ENCODE peak calls at places on chromosomes 13 and 19, in four cellular contexts. One of them, this sample, is unnamed.
A peak's percentile ranks its signal among the peaks of the same experiment; 100 is the strongest.

GRCh38 chr19:18231775-18232174 is 5.5 kb upstream of the PDE4C start:
- DNase-seq in A549: no peak
- DNase-seq in right lobe of liver: no peak
- DNase-seq in body of pancreas: no peak
- DNase-seq in this sample: no peak

GRCh38 chr13:106376411-106377112 is 158.9 kb downstream of the EFNB2 start:
- DNase-seq in A549: peak; percentile 17
- DNase-seq in right lobe of liver: no peak
- DNase-seq in body of pancreas: no peak
- DNase-seq in this sample: no peak

GRCh38 chr13:37495046-37495445 is 103.5 kb downstream of the POSTN start:
- DNase-seq in A549: no peak
- DNase-seq in right lobe of liver: no peak
- DNase-seq in body of pancreas: no peak
- DNase-seq in this sample: peak; percentile 73

GRCh38 chr19:40831502-40832430 is 18.5 kb downstream of the CYP2A6 start:
- DNase-seq in A549: peak; percentile 60
- DNase-seq in right lobe of liver: peak; percentile 81
- DNase-seq in body of pancreas: peak; percentile 59
- DNase-seq in this sample: peak; percentile 78

GRCh38 chr19:41111296-41111695 is 2.9 kb upstream of the CYP2F1 start:
- DNase-seq in A549: no peak
- DNase-seq in right lobe of liver: no peak
- DNase-seq in body of pancreas: no peak
- DNase-seq in this sample: no peak

GRCh38 chr19:4586691-4587090 is 27.2 kb upstream of the SEMA6B start:
- DNase-seq in A549: no peak
- DNase-seq in right lobe of liver: no peak
- DNase-seq in body of pancreas: no peak
- DNase-seq in this sample: no peak

GRCh38 chr13:114152831-114153371 is 20.5 kb upstream of the RASA3 start:
- DNase-seq in A549: no peak
- DNase-seq in right lobe of liver: no peak
- DNase-seq in body of pancreas: no peak
- DNase-seq in this sample: no peak

GRCh38 chr19:51320258-51320657 is 8.8 kb downstream of the IGLON5 start:
- DNase-seq in A549: no peak
- DNase-seq in right lobe of liver: no peak
- DNase-seq in body of pancreas: no peak
- DNase-seq in this sample: peak; percentile 35

GRCh38 chr13:81686877-81687276 is 1346.0 kb upstream of the SPRY2 start:
- DNase-seq in A549: no peak
- DNase-seq in right lobe of liver: no peak
- DNase-seq in body of pancreas: no peak
- DNase-seq in this sample: peak; percentile 57

GRCh38 chr19:6126335-6126974 is 9.0 kb upstream of the ACSBG2 start:
- DNase-seq in A549: peak; percentile 62
- DNase-seq in right lobe of liver: no peak
- DNase-seq in body of pancreas: no peak
- DNase-seq in this sample: no peak

GRCh38 chr13:91879360-91879759 is 480.9 kb downstream of the GPC5 start:
- DNase-seq in A549: no peak
- DNase-seq in right lobe of liver: no peak
- DNase-seq in body of pancreas: no peak
- DNase-seq in this sample: no peak

GRCh38 chr13:80717834-80718233 is 376.9 kb upstream of the SPRY2 start:
- DNase-seq in A549: no peak
- DNase-seq in right lobe of liver: no peak
- DNase-seq in body of pancreas: no peak
- DNase-seq in this sample: no peak

GRCh38 chr19:35740108-35740422 is 2.2 kb downstream of the IGFLR1 start:
- DNase-seq in A549: no peak
- DNase-seq in right lobe of liver: no peak
- DNase-seq in body of pancreas: no peak
- DNase-seq in this sample: no peak

GRCh38 chr13:50993908-50994307 is 84.3 kb downstream of the RNASEH2B start:
- DNase-seq in A549: no peak
- DNase-seq in right lobe of liver: no peak
- DNase-seq in body of pancreas: no peak
- DNase-seq in this sample: no peak

GRCh38 chr19:9721861-9722260 is 46.7 kb downstream of the ZNF846 start:
- DNase-seq in A549: no peak
- DNase-seq in right lobe of liver: no peak
- DNase-seq in body of pancreas: no peak
- DNase-seq in this sample: no peak

GRCh38 chr19:48471836-48472235 is 2.7 kb downstream of the CYTH2 start:
- DNase-seq in A549: no peak
- DNase-seq in right lobe of liver: no peak
- DNase-seq in body of pancreas: no peak
- DNase-seq in this sample: no peak

GRCh38 chr13:30932481-30933333 is at the start of gene TEX26:
- DNase-seq in A549: no peak
- DNase-seq in right lobe of liver: no peak
- DNase-seq in body of pancreas: no peak
- DNase-seq in this sample: no peak

GRCh38 chr19:34676697-34677385 is at the start of gene SCGB2B2:
- DNase-seq in A549: peak; percentile 90
- DNase-seq in right lobe of liver: no peak
- DNase-seq in body of pancreas: no peak
- DNase-seq in this sample: no peak

GRCh38 chr13:38417727-38418126 is 68.1 kb downstream of the UFM1 start:
- DNase-seq in A549: no peak
- DNase-seq in right lobe of liver: no peak
- DNase-seq in body of pancreas: no peak
- DNase-seq in this sample: no peak

GRCh38 chr13:33364192-33364591 is 78.6 kb upstream of the STARD13 start:
- DNase-seq in A549: no peak
- DNase-seq in right lobe of liver: no peak
- DNase-seq in body of pancreas: no peak
- DNase-seq in this sample: no peak

GRCh38 chr13:96984061-96984508 is 10.2 kb downstream of the OXGR1 start:
- DNase-seq in A549: no peak
- DNase-seq in right lobe of liver: no peak
- DNase-seq in body of pancreas: peak; percentile 58
- DNase-seq in this sample: peak; percentile 85

GRCh38 chr13:109516196-109516595 is 270.2 kb downstream of the IRS2 start:
- DNase-seq in A549: no peak
- DNase-seq in right lobe of liver: no peak
- DNase-seq in body of pancreas: no peak
- DNase-seq in this sample: no peak

GRCh38 chr13:41315466-41316047 is 4.5 kb downstream of the NAA16 start:
- DNase-seq in A549: no peak
- DNase-seq in right lobe of liver: no peak
- DNase-seq in body of pancreas: no peak
- DNase-seq in this sample: no peak

GRCh38 chr19:2977001-2977685 is at the start of gene TLE6:
- DNase-seq in A549: peak; percentile 95
- DNase-seq in right lobe of liver: peak; percentile 98
- DNase-seq in body of pancreas: peak; percentile 99
- DNase-seq in this sample: peak; percentile 98

GRCh38 chr13:75359266-75359665 is 122.7 kb downstream of the TBC1D4 start:
- DNase-seq in A549: peak; percentile 4
- DNase-seq in right lobe of liver: no peak
- DNase-seq in body of pancreas: no peak
- DNase-seq in this sample: no peak

GRCh38 chr13:25253702-25254101 is 33.6 kb downstream of the MTMR6 start:
- DNase-seq in A549: no peak
- DNase-seq in right lobe of liver: no peak
- DNase-seq in body of pancreas: no peak
- DNase-seq in this sample: no peak

GRCh38 chr13:101218484-101218883 is 197.8 kb downstream of the NALCN start:
- DNase-seq in A549: no peak
- DNase-seq in right lobe of liver: no peak
- DNase-seq in body of pancreas: no peak
- DNase-seq in this sample: no peak

GRCh38 chr19:54918499-54918898 is 12.6 kb downstream of the NCR1 start:
- DNase-seq in A549: no peak
- DNase-seq in right lobe of liver: no peak
- DNase-seq in body of pancreas: no peak
- DNase-seq in this sample: no peak

GRCh38 chr13:77697208-77698103 is at the start of gene SLAIN1:
- DNase-seq in A549: peak; percentile 35
- DNase-seq in right lobe of liver: peak; percentile 87
- DNase-seq in body of pancreas: peak; percentile 87
- DNase-seq in this sample: peak; percentile 83

DNA sequence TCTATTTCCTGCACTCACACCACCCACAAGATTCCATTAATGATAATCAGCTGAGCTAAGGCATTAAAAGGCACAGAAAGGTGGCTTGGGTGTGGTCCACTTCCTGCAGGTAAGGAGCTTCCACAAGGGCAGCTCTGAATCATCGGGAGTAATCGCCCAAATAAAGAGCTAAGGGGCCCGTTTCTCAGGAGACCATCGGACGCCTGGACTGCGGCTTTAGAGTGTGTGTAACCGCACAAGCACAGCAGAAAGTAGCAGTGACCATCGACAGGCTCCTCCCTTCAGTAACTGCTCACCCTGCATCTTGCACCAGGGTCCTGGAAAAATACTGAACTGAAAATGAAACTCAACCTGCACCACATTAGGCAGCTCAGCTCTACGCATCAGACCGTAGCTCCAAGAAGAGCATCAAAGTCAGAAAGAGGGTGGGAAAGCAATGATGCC is 6.0 kb downstream of the STK24 start:
- DNase-seq in A549: no peak
- DNase-seq in right lobe of liver: no peak
- DNase-seq in body of pancreas: no peak
- DNase-seq in this sample: peak; percentile 56
- TF ChIP-seq POLR2A in A549: no peak
- TF ChIP-seq POLR2A in right lobe of liver: peak; percentile 37
- TF ChIP-seq POLR2A in body of pancreas: no peak
- TF ChIP-seq POLR2A in this sample: no peak

GRCh38 chr13:45333251-45333972 is 7.6 kb downstream of the TPT1 start:
- DNase-seq in A549: no peak
- DNase-seq in right lobe of liver: no peak
- DNase-seq in body of pancreas: no peak
- DNase-seq in this sample: no peak
- TF ChIP-seq POLR2A in A549: no peak
- TF ChIP-seq POLR2A in right lobe of liver: no peak
- TF ChIP-seq POLR2A in body of pancreas: no peak
- TF ChIP-seq POLR2A in this sample: no peak

GRCh38 chr19:1389033-1389940 is 5.6 kb downstream of the NDUFS7 start:
- DNase-seq in A549: no peak
- DNase-seq in right lobe of liver: no peak
- DNase-seq in body of pancreas: no peak
- DNase-seq in this sample: no peak
- TF ChIP-seq POLR2A in A549: no peak
- TF ChIP-seq POLR2A in right lobe of liver: no peak
- TF ChIP-seq POLR2A in body of pancreas: no peak
- TF ChIP-seq POLR2A in this sample: no peak

DNA sequence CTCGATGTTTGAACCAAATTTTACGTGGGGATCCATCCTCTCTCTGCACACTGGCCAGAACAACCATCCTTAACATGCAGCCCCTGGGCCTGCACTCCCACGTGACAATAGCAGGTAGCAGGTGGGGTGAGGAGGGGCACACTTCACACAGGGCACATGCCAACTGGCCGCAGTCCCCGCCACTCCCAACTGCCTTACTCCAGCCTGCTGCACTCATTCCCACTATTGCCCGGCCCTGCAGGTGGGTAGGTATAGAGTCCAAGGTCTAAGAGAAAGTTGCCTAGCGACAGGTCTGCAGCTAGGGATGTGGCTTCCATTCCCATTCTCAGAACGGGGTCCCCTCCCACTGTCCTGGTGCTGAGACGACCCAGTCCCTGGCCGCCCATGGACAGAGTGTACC is 18.0 kb downstream of the VRK3 start:
- DNase-seq in A549: no peak
- DNase-seq in right lobe of liver: no peak
- DNase-seq in body of pancreas: no peak
- DNase-seq in this sample: no peak
- TF ChIP-seq POLR2A in A549: no peak
- TF ChIP-seq POLR2A in right lobe of liver: no peak
- TF ChIP-seq POLR2A in body of pancreas: no peak
- TF ChIP-seq POLR2A in this sample: no peak

DNA sequence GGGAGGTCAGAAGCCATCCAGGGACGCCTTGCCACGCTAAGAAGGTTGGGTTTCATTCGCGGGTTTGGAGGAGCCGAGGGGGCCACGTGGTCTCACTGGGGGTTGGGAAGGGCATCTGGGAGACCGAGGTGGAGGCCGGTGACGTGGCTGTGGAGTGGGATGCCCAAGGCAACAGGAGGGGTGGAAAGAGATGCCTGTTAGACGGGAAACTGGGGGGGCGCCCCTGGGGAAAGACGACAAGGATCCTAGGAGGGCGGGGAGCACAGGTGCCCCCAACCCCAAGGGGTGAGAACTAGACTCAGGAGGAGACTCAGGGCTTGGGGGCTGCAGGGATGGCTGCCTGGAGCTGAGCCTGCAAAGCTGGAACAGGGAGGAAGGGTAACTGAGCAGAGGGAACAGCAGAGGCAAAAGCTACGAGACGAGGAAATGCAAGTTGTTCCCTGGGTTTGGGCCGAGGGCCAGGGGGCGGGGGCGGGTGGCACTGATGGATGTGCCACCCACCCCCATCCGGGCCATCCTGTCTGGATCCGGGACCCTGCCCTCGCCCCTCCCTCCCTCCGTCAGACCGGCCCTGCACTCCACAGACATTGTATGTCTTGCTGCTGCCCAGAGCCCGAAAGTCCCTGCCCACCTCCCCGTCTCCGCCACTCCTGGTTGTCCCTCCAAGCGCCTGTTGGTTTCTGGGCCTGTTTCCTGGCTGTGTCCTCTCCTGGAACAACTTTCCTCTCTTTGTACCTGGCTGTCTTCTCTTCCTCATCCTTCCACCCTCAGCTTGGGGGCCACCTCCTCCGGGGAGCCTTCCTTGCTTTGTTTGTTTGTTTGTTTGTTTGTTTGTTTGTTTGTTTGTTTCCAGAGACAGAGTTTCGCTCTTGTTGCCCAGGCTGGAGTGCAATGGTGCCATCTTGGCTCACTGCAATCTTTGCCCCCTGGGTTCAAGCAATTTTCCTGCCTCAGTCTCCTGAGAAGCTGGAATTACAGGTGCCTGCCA is 6.3 kb upstream of the TCF3 start:
- DNase-seq in A549: no peak
- DNase-seq in right lobe of liver: no peak
- DNase-seq in body of pancreas: no peak
- DNase-seq in this sample: no peak
- TF ChIP-seq POLR2A in A549: no peak
- TF ChIP-seq POLR2A in right lobe of liver: no peak
- TF ChIP-seq POLR2A in body of pancreas: no peak
- TF ChIP-seq POLR2A in this sample: no peak